ENCODE peak calls at places on chromosomes 4 and X, in five cellular contexts. H is iris pigment epithelial cell, E is WTC11, A is NCI-H2029 treated with DMSO at 0.1 percent for 48 hours, G is occipital lobe. R is an unnamed sample.

GRCh38 chr4:59243038-59243437 is 1957.1 kb upstream of the ADGRL3 start:
- DNase-seq in H (no peak), E (no peak), A (no peak), G (no peak), R (no peak)

GRCh38 chr4:6125103-6125651 is 75.2 kb downstream of the JAKMIP1 start:
- DNase-seq in H (no peak), E (no peak), A (no peak), G (no peak), R (no peak)

GRCh38 chr4:8345946-8346814 is 76.6 kb downstream of the HTRA3 start:
- DNase-seq in H (no peak), E (no peak), A (no peak), G (no peak), R (no peak)

GRCh38 chrX:123859409-123859827 is 435 bp upstream of the XIAP start:
- DNase-seq in H (no peak), E (no peak), A (peak; percentile 74), G (peak; percentile 70), R (no peak)

GRCh38 chr4:150063128-150063527 is 15.1 kb upstream of the DCLK2 start:
- DNase-seq in H (no peak), E (no peak), A (no peak), G (no peak), R (no peak)

GRCh38 chr4:17688011-17688441 is 73.6 kb downstream of the MED28 start:
- DNase-seq in H (no peak), E (no peak), A (no peak), G (no peak), R (no peak)

GRCh38 chr4:154559141-154559841 is 3.5 kb upstream of the FGB start:
- DNase-seq in H (peak; percentile 83), E (peak; percentile 17), A (no peak), G (no peak), R (peak; percentile 16)

GRCh38 chr4:141922224-141922623 is 285.8 kb downstream of the IL15 start:
- DNase-seq in H (no peak), E (no peak), A (no peak), G (no peak), R (no peak)

GRCh38 chrX:17082831-17083230 is 136.4 kb downstream of the REPS2 start:
- DNase-seq in H (no peak), E (no peak), A (no peak), G (no peak), R (no peak)

GRCh38 chr4:53362093-53362492 is 3.8 kb downstream of the SCFD2 start:
- DNase-seq in H (no peak), E (no peak), A (no peak), G (no peak), R (no peak)

GRCh38 chrX:131675596-131676194 is 131.8 kb downstream of the OR13H1 start:
- DNase-seq in H (peak; percentile 20), E (no peak), A (no peak), G (no peak), R (no peak)

GRCh38 chr4:52263612-52264011 is 212.5 kb downstream of the SPATA18 start:
- DNase-seq in H (no peak), E (no peak), A (no peak), G (no peak), R (no peak)

GRCh38 chr4:99979872-99980271 is 29.8 kb upstream of the H2AZ1 start:
- DNase-seq in H (peak; percentile 50), E (no peak), A (no peak), G (no peak), R (no peak)

GRCh38 chr4:142402156-142402555 is 443.9 kb downstream of the INPP4B start:
- DNase-seq in H (no peak), E (no peak), A (no peak), G (no peak), R (no peak)

GRCh38 chrX:126799059-126799458 is 20.5 kb upstream of the PRR32 start:
- DNase-seq in H (no peak), E (no peak), A (no peak), G (no peak), R (no peak)

GRCh38 chrX:52574416-52575275 is 57.8 kb upstream of the XAGE1B start:
- DNase-seq in H (peak; percentile 49), E (peak; percentile 23), A (peak; percentile 3), G (no peak), R (peak; percentile 13)

GRCh38 chr4:100379583-100380105 is 138.2 kb downstream of the EMCN start:
- DNase-seq in H (no peak), E (no peak), A (no peak), G (no peak), R (no peak)

GRCh38 chr4:123411514-123411913 is 14.9 kb downstream of the SPRY1 start:
- DNase-seq in H (no peak), E (no peak), A (no peak), G (no peak), R (no peak)

GRCh38 chr4:89109841-89110540 is 1.3 kb upstream of the TIGD2 start:
- DNase-seq in H (no peak), E (no peak), A (no peak), G (no peak), R (no peak)

GRCh38 chrX:47854474-47854873 is 17.8 kb downstream of the ZNF81 start:
- DNase-seq in H (peak; percentile 35), E (peak; percentile 29), A (no peak), G (no peak), R (no peak)

GRCh38 chr4:25080571-25080970 is 49.8 kb upstream of the LGI2 start:
- DNase-seq in H (no peak), E (no peak), A (no peak), G (no peak), R (no peak)

GRCh38 chr4:55181606-55182005 is 56.2 kb upstream of the KDR start:
- DNase-seq in H (peak; percentile 72), E (no peak), A (no peak), G (no peak), R (no peak)

GRCh38 chr4:73193659-73194058 is 64.9 kb downstream of the ANKRD17 start:
- DNase-seq in H (no peak), E (no peak), A (no peak), G (no peak), R (no peak)

GRCh38 chr4:145679520-145679919 is 426 bp upstream of the C4orf51 start:
- DNase-seq in H (peak; percentile 94), E (no peak), A (peak; percentile 82), G (no peak), R (peak; percentile 78)

GRCh38 chr4:22315643-22316042 is 200.2 kb downstream of the ADGRA3 start:
- DNase-seq in H (no peak), E (no peak), A (no peak), G (no peak), R (no peak)

GRCh38 chrX:70769659-70770232 is 138.8 kb downstream of the TEX11 start:
- DNase-seq in H (peak; percentile 10), E (no peak), A (peak; percentile 3), G (no peak), R (no peak)

GRCh38 chrX:135516376-135516775 is 4.1 kb upstream of the INTS6L start:
- DNase-seq in H (no peak), E (peak; percentile 26), A (no peak), G (no peak), R (no peak)

GRCh38 chrX:67636532-67636931 is 92.7 kb downstream of the AR start:
- DNase-seq in H (peak; percentile 34), E (no peak), A (no peak), G (no peak), R (no peak)

GRCh38 chr4:108094923-108095482 is 73.7 kb downstream of the LEF1 start:
- DNase-seq in H (no peak), E (no peak), A (no peak), G (no peak), R (no peak)

GRCh38 chrX:40521868-40522450 is 58.8 kb upstream of the ATP6AP2 start:
- DNase-seq in H (no peak), E (no peak), A (no peak), G (no peak), R (no peak)

GRCh38 chr4:143633833-143634232 is 66.6 kb downstream of the FREM3 start:
- DNase-seq in H (no peak), E (no peak), A (no peak), G (no peak), R (no peak)

GRCh38 chr4:103076777-103077347 is 301 bp upstream of the SLC9B2 start:
- DNase-seq in H (no peak), E (no peak), A (no peak), G (no peak), R (no peak)

R was measured in skeletal muscle cell.